ENCODE peak calls at places on chromosomes 16 and 17, in nine cellular contexts. J, U, T, W, L, B, F, S and Z are unnamed samples.

GRCh38 chr16:53703590-53704444 is at the start of the genes FTO and RPGRIP1L:
- DNase-seq in J (peak), U (peak), T (peak), W (peak), L (peak), B (peak), F (peak), S (peak), Z (peak)

GRCh38 chr16:51524555-51525373 is 373.7 kb upstream of the SALL1 start:
- DNase-seq in J (no peak), U (peak), T (peak), W (no peak), L (no peak), B (no peak), F (no peak), S (no peak), Z (peak)

GRCh38 chr16:50251375-50252081 is 14.8 kb upstream of the ADCY7 start:
- DNase-seq in J (no peak), U (peak), T (peak), W (no peak), L (no peak), B (no peak), F (no peak), S (no peak), Z (peak)

GRCh38 chr17:443109-443508 is 90.5 kb upstream of the RPH3AL start:
- DNase-seq in J (no peak), U (no peak), T (no peak), W (no peak), L (no peak), B (no peak), F (no peak), S (no peak), Z (no peak)

GRCh38 chr16:67244387-67245188 is 2.7 kb downstream of the FHOD1 start:
- DNase-seq in J (peak), U (peak), T (peak), W (peak), L (peak), B (peak), F (no peak), S (peak), Z (peak)

GRCh38 chr17:50457621-50458020 is 11.1 kb downstream of the CHAD start:
- DNase-seq in J (no peak), U (no peak), T (no peak), W (no peak), L (no peak), B (no peak), F (no peak), S (no peak), Z (no peak)

GRCh38 chr17:42531455-42532354 is 4.3 kb upstream of the NAGLU start:
- DNase-seq in J (peak), U (peak), T (peak), W (peak), L (peak), B (peak), F (peak), S (peak), Z (peak)

GRCh38 chr17:12395733-12396354 is 269.8 kb upstream of the MYOCD start:
- DNase-seq in J (no peak), U (peak), T (peak), W (no peak), L (no peak), B (no peak), F (peak), S (peak), Z (peak)

GRCh38 chr17:37259030-37259735 is 116.6 kb upstream of the C17orf78 start:
- DNase-seq in J (no peak), U (no peak), T (no peak), W (no peak), L (no peak), B (no peak), F (no peak), S (no peak), Z (peak)

GRCh38 chr17:64662774-64663367 is 764 bp upstream of the SMURF2 start:
- DNase-seq in J (no peak), U (no peak), T (no peak), W (no peak), L (no peak), B (no peak), F (no peak), S (no peak), Z (no peak)

GRCh38 chr16:47644166-47644565 is 183.0 kb downstream of the PHKB start:
- DNase-seq in J (no peak), U (no peak), T (peak), W (no peak), L (no peak), B (no peak), F (no peak), S (no peak), Z (peak)

GRCh38 chr16:4232541-4233386 is 9.1 kb downstream of the SRL start:
- DNase-seq in J (no peak), U (peak), T (no peak), W (no peak), L (peak), B (no peak), F (no peak), S (no peak), Z (no peak)

GRCh38 chr17:33328129-33328528 is 35.0 kb upstream of the ASIC2 start:
- DNase-seq in J (no peak), U (peak), T (no peak), W (no peak), L (no peak), B (no peak), F (peak), S (peak), Z (no peak)

GRCh38 chr16:73057369-73058210 is 9.7 kb upstream of the ZFHX3 start:
- DNase-seq in J (no peak), U (peak), T (peak), W (peak), L (peak), B (peak), F (peak), S (peak), Z (no peak)

GRCh38 chr17:17497065-17497844 is 1.1 kb upstream of the RASD1 start:
- DNase-seq in J (no peak), U (no peak), T (no peak), W (no peak), L (peak), B (peak), F (no peak), S (no peak), Z (no peak)

GRCh38 chr16:65375651-65376050 is 253.8 kb upstream of the CDH11 start:
- DNase-seq in J (no peak), U (no peak), T (no peak), W (no peak), L (no peak), B (no peak), F (no peak), S (no peak), Z (peak)

GRCh38 chr17:76147211-76148014 is 6.4 kb upstream of the FOXJ1 start:
- DNase-seq in J (no peak), U (no peak), T (peak), W (no peak), L (no peak), B (no peak), F (no peak), S (no peak), Z (peak)

GRCh38 chr17:68613739-68614298 is 12.7 kb upstream of the FAM20A start:
- DNase-seq in J (no peak), U (peak), T (peak), W (peak), L (peak), B (no peak), F (peak), S (peak), Z (no peak)

GRCh38 chr17:70405492-70406220 is 236.3 kb downstream of the KCNJ2 start:
- DNase-seq in J (no peak), U (no peak), T (peak), W (no peak), L (no peak), B (no peak), F (no peak), S (peak), Z (peak)

GRCh38 chr17:31448467-31449077 is 57.1 kb downstream of the RAB11FIP4 start:
- DNase-seq in J (no peak), U (no peak), T (peak), W (no peak), L (no peak), B (no peak), F (no peak), S (no peak), Z (no peak)

GRCh38 chr16:88132836-88133506 is 181.7 kb downstream of the BANP start:
- DNase-seq in J (no peak), U (no peak), T (no peak), W (no peak), L (peak), B (no peak), F (no peak), S (no peak), Z (no peak)

GRCh38 chr17:74431568-74432483 is at the start of gene GPRC5C:
- DNase-seq in J (peak), U (peak), T (peak), W (peak), L (peak), B (peak), F (peak), S (peak), Z (no peak)

GRCh38 chr17:77889135-77889505 is 69.4 kb upstream of the TNRC6C start:
- DNase-seq in J (no peak), U (no peak), T (no peak), W (no peak), L (no peak), B (peak), F (no peak), S (no peak), Z (no peak)

GRCh38 chr16:595942-596735 is 6.3 kb downstream of the RAB40C start:
- DNase-seq in J (no peak), U (no peak), T (no peak), W (no peak), L (no peak), B (no peak), F (no peak), S (no peak), Z (no peak)

GRCh38 chr16:77789085-77789611 is 784 bp downstream of the VAT1L start:
- DNase-seq in J (no peak), U (peak), T (no peak), W (no peak), L (no peak), B (no peak), F (no peak), S (peak), Z (no peak)

GRCh38 chr17:49610883-49611584 is 35.4 kb downstream of the NXPH3 start:
- DNase-seq in J (no peak), U (peak), T (peak), W (no peak), L (no peak), B (no peak), F (no peak), S (no peak), Z (no peak)

GRCh38 chr17:83050651-83051422 is 28.6 kb upstream of the METRNL start:
- DNase-seq in J (peak), U (peak), T (no peak), W (no peak), L (no peak), B (no peak), F (peak), S (peak), Z (no peak)

GRCh38 chr17:46865100-46865499 is 13.7 kb downstream of the WNT9B start:
- DNase-seq in J (no peak), U (no peak), T (no peak), W (no peak), L (no peak), B (no peak), F (no peak), S (no peak), Z (peak)

GRCh38 chr16:47970291-47970931 is 185.4 kb downstream of the ABCC12 start:
- DNase-seq in J (no peak), U (no peak), T (peak), W (no peak), L (no peak), B (no peak), F (peak), S (peak), Z (peak)

GRCh38 chr17:3723556-3724372 is at the start of gene HASPIN:
- DNase-seq in J (peak), U (peak), T (peak), W (peak), L (peak), B (peak), F (peak), S (peak), Z (peak)

GRCh38 chr16:28001184-28001583 is 62.3 kb downstream of the GSG1L start:
- DNase-seq in J (no peak), U (no peak), T (no peak), W (no peak), L (no peak), B (no peak), F (no peak), S (no peak), Z (no peak)

GRCh38 chr17:50588391-50589111 is 28.0 kb downstream of the CACNA1G start:
- DNase-seq in J (no peak), U (peak), T (peak), W (no peak), L (no peak), B (no peak), F (no peak), S (no peak), Z (no peak)

GRCh38 chr17:50502643-50502990 is 5.6 kb upstream of the MYCBPAP start:
- DNase-seq in J (no peak), U (no peak), T (no peak), W (no peak), L (no peak), B (no peak), F (no peak), S (no peak), Z (no peak)

GRCh38 chr17:51050291-51051033 is 70.2 kb downstream of the SPAG9 start:
- DNase-seq in J (no peak), U (no peak), T (no peak), W (no peak), L (no peak), B (no peak), F (no peak), S (peak), Z (no peak)

GRCh38 chr17:83170571-83171260 is 91.3 kb downstream of the METRNL start:
- DNase-seq in J (no peak), U (no peak), T (no peak), W (no peak), L (no peak), B (no peak), F (no peak), S (peak), Z (no peak)

GRCh38 chr17:66290097-66290722 is 12.2 kb upstream of the PRKCA start:
- DNase-seq in J (no peak), U (no peak), T (no peak), W (no peak), L (no peak), B (no peak), F (no peak), S (no peak), Z (no peak)
- TF ChIP-seq CTCF in J (no peak), U (peak), T (peak), W (no peak), L (peak), B (peak), F (no peak), S (no peak), Z (peak)

GRCh38 chr17:55303701-55304145 is 39.0 kb downstream of the HLF start:
- DNase-seq in J (no peak), U (no peak), T (peak), W (no peak), L (no peak), B (no peak), F (no peak), S (no peak), Z (peak)
- TF ChIP-seq CTCF in J (no peak), U (no peak), T (no peak), W (no peak), L (no peak), B (no peak), F (no peak), S (peak), Z (peak)

GRCh38 chr16:24497405-24497804 is 42.0 kb upstream of the RBBP6 start:
- DNase-seq in J (no peak), U (no peak), T (peak), W (no peak), L (no peak), B (no peak), F (no peak), S (peak), Z (peak)
- TF ChIP-seq CTCF in J (no peak), U (no peak), T (no peak), W (no peak), L (no peak), B (no peak), F (no peak), S (no peak), Z (no peak)

DNA sequence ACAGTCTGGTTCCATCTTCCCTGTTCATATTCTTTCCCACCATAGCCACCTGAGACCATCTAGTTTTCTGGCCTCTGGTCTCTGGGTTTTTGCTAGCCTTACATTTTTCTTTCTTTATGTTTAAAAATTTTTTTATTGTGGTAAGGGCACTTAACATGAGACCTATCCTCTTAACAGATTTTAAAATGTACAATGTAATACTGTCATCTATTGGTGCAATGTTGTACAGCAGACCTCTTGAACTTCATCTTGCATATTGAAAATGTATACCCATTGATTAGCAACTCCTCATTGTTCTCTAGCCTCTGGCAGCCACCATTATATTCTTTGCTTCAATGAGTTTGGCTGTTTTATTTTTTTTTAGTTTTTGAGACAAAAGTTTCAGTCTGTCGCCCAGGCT is 39.2 kb downstream of the ITGAM start:
- DNase-seq in J (no peak), U (no peak), T (peak), W (no peak), L (no peak), B (no peak), F (no peak), S (no peak), Z (no peak)
- TF ChIP-seq CTCF in J (no peak), U (peak), T (no peak), W (no peak), L (peak), B (no peak), F (no peak), S (peak), Z (no peak)

GRCh38 chr17:4753392-4753791 is 13.7 kb upstream of the CXCL16 start:
- DNase-seq in J (no peak), U (no peak), T (no peak), W (no peak), L (no peak), B (no peak), F (no peak), S (no peak), Z (no peak)

GRCh38 chr17:4751925-4752324 is 12.2 kb upstream of the CXCL16 start:
- DNase-seq in J (no peak), U (no peak), T (peak), W (no peak), L (no peak), B (no peak), F (no peak), S (no peak), Z (no peak)

GRCh38 chr17:4747847-4748246 is 8.1 kb upstream of the CXCL16 start:
- DNase-seq in J (no peak), U (no peak), T (peak), W (no peak), L (no peak), B (no peak), F (no peak), S (no peak), Z (no peak)

GRCh38 chr17:4748687-4749086 is 9.0 kb upstream of the CXCL16 start:
- DNase-seq in J (no peak), U (no peak), T (no peak), W (no peak), L (no peak), B (no peak), F (no peak), S (no peak), Z (no peak)

GRCh38 chr17:4750606-4751005 is 10.9 kb upstream of the CXCL16 start:
- DNase-seq in J (no peak), U (no peak), T (no peak), W (no peak), L (no peak), B (no peak), F (no peak), S (no peak), Z (no peak)
- TF ChIP-seq CTCF in J (no peak), U (no peak), T (no peak), W (no peak), L (no peak), B (no peak), F (no peak), S (no peak), Z (no peak)